ENCODE peak calls at places on chromosomes 4 and X, in six cellular contexts. E is IMR-90, G is spleen, P is stomach, F is gastrocnemius medialis, T is left ventricle myocardium inferior. R is an unnamed sample.

GRCh38 chrX:124239911-124240310 is 92.5 kb upstream of the TEX13D start:
- DNase-seq in T (no peak), G (no peak), P (no peak), F (no peak), E (no peak), R (no peak)

GRCh38 chr4:101285985-101286384 is 61.3 kb downstream of the PPP3CA start:
- DNase-seq in G (no peak), T (no peak), F (no peak), E (no peak), P (no peak), R (no peak)

GRCh38 chr4:107473126-107473525 is 246.9 kb downstream of the PAPSS1 start:
- DNase-seq in E (no peak), P (no peak), T (no peak), G (no peak), F (no peak), R (no peak)

GRCh38 chr4:176404591-176404990 is 84.8 kb downstream of the SPCS3 start:
- DNase-seq in G (no peak), F (no peak), T (no peak), E (peak), P (no peak), R (no peak)

GRCh38 chr4:20687894-20688293 is 12.4 kb upstream of the PACRGL start:
- DNase-seq in G (no peak), E (peak), T (no peak), F (no peak), P (no peak), R (no peak)

GRCh38 chrX:66019310-66019652 is 20.6 kb downstream of the VSIG4 start:
- DNase-seq in F (no peak), P (no peak), E (no peak), G (no peak), T (no peak), R (no peak)

GRCh38 chrX:109475174-109475891 is 6.6 kb downstream of the GUCY2F start:
- DNase-seq in P (peak), F (no peak), T (peak), G (no peak), E (peak), R (no peak)

GRCh38 chr4:99945718-99946345 is 586 bp downstream of the DNAJB14 start:
- DNase-seq in G (no peak), E (peak), P (peak), F (no peak), T (no peak), R (no peak)

GRCh38 chr4:26104056-26104685 is 190.2 kb downstream of the SMIM20 start:
- DNase-seq in F (no peak), T (no peak), G (no peak), E (no peak), P (no peak), R (no peak)

GRCh38 chr4:176052744-176053143 is 12.9 kb upstream of the WDR17 start:
- DNase-seq in E (no peak), T (no peak), G (no peak), F (no peak), P (no peak), R (no peak)

GRCh38 chr4:19729873-19730735 is 521.6 kb upstream of the SLIT2 start:
- DNase-seq in T (no peak), E (peak), F (no peak), G (no peak), P (no peak), R (no peak)

GRCh38 chr4:186621959-186622553 is 66.7 kb upstream of the MTNR1A start:
- DNase-seq in F (no peak), E (peak), T (no peak), G (no peak), P (no peak), R (no peak)

GRCh38 chr4:123250843-123251242 is 145.8 kb upstream of the SPRY1 start:
- DNase-seq in P (no peak), G (no peak), E (peak), T (peak), F (no peak), R (peak)

GRCh38 chr4:170522427-170522970 is 432.7 kb upstream of the AADAT start:
- DNase-seq in F (no peak), P (no peak), E (no peak), T (peak), G (no peak), R (no peak)

GRCh38 chr4:108592674-108592986 is 27.7 kb upstream of the RPL34 start:
- DNase-seq in G (no peak), E (no peak), F (no peak), T (no peak), P (no peak), R (no peak)

GRCh38 chr4:85968945-85969830 is 390.7 kb downstream of the MAPK10 start:
- DNase-seq in G (no peak), F (no peak), T (no peak), P (no peak), E (peak), R (no peak)

GRCh38 chrX:56802921-56803848 is 74.1 kb downstream of the NBDY start:
- DNase-seq in G (peak), P (peak), T (peak), F (peak), E (peak), R (peak)

GRCh38 chrX:916235-916609 is 285.6 kb downstream of the SHOX start:
- DNase-seq in E (no peak), G (peak), P (no peak), T (no peak), F (no peak), R (no peak)

GRCh38 chr4:7964890-7965662 is 25.4 kb upstream of the AFAP1 start:
- DNase-seq in T (peak), P (no peak), E (peak), G (no peak), F (no peak), R (peak)

GRCh38 chrX:120517936-120518335 is 42.8 kb downstream of the CUL4B start:
- DNase-seq in T (no peak), F (no peak), P (no peak), E (peak), G (no peak), R (no peak)

GRCh38 chr4:31045724-31046318 is 325.7 kb downstream of the PCDH7 start:
- DNase-seq in T (no peak), G (no peak), E (peak), P (peak), F (no peak), R (no peak)

GRCh38 chr4:121698119-121698732 is 1.4 kb upstream of the ANXA5 start:
- DNase-seq in F (no peak), E (no peak), T (peak), G (no peak), P (no peak), R (peak)

DNA sequence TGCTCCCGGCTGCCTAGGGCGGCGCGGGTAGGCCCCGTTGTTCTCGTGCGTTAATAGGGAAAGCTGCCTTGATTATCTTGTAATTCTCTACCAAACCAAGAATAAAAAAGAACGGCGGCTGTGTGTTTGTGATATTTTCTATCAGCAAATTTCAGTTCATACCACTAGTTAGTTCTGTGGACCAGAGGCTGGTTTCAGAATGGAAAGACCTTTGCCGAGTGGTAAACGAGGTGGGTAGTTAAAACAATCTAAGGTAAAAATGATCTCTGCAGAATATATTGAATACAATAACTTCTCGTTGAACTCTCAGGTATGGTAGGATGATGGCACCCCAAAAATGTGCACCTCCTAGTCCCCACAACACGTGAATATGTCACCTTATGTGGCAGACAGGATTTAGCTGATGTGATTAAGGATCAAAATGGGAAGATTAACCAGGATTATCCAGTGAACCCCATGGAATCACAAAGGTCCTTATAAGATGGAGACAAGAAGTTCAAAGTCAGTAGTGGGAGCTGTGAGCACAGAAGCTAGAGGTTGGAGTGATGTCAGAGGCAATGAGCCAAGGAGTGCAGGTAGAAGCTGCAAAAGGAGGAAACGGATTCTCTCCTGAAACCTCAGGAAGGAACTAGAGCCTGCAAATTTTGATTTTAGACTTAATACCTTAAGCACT is 574 bp upstream of the CFAP97 start:
- DNase-seq in F (no peak), P (no peak), G (no peak), E (peak), T (no peak), R (no peak)
- TF ChIP-seq CTCF in F (no peak), P (no peak), G (no peak), E (no peak), T (no peak), R (no peak)

GRCh38 chr4:126513596-126513995 is 1119.2 kb upstream of the INTU start:
- DNase-seq in E (no peak), G (no peak), F (no peak), T (no peak), P (no peak), R (no peak)
- H3K27ac ChIP-seq in E (no peak), G (no peak), F (no peak), T (no peak), P (no peak), R (no peak)

GRCh38 chr4:140049924-140050681 is 103.9 kb downstream of the MAML3 start:
- DNase-seq in P (no peak), F (no peak), G (no peak), T (no peak), E (peak), R (no peak)
- H3K4me3 ChIP-seq in P (no peak), F (peak), G (no peak), T (peak), E (no peak), R (peak)

GRCh38 chrX:136708348-136708747 is 60.4 kb downstream of the CD40LG start:
- DNase-seq in T (no peak), P (no peak), E (peak), G (no peak), F (no peak), R (no peak)
- TF ChIP-seq CTCF in T (peak), P (peak), E (peak), G (peak), F (no peak), R (peak)

DNA sequence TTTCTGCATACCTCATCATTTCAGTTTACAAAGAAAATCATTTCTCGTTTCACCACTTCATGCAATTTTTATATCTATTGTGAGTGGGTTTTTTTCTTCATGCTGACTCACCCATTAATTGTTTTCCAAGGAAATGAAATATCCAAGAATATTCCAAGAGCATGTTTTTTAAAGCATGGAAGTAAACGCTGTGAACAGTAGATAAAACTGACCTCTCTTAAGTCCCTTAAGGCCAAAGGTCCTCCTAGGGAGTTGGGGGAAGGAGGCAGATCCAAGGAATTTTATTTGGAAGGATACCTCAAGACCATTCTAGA is 2.6 kb upstream of the APBB2 start:
- DNase-seq in F (no peak), P (no peak), G (no peak), E (no peak), T (no peak), R (no peak)
- H3K27ac ChIP-seq in F (peak), P (peak), G (peak), E (no peak), T (peak), R (peak)

DNA sequence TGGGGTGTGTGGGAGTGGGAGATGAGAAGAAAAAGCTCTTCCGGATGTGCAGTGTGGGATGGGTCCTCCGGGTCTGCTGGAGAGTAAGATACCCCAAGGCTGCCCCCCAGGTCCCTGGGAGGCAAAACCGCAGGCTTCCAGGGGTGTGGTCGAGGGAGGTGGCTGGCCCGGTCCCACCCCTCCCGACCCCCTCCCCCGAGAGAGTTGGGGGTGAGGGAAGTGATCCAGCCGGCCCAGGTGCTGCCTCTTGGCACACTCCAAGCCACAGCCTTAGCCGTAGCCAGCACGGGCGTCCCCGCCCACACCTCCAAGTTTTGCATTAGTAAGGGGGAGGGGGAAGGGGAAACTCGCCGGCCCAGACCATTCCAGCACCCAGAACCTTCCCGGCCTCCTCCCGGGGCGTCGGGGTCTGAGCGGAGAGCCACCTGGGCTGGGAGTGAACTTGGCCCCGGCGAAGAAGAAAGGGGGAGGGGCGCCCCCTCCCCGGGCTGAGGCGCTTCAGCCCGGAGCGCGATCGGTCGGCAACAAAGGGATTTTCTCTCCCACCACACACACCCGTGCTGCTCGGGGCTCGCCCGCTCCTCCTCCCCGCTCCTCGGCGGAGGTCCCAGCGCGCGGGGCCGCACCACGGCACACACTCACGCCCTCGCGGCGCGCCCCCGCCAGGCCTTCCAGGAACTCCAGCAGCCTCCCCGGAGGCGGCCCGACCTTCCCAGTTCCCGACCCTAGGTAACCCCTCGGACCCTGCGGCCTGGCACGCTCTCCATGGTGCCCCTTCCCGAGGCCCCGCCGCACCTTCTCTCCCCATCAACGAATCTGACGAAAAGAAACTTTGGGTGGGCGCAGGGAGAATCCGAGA is 14.4 kb downstream of the BCOR start:
- DNase-seq in G (peak), E (no peak), T (peak), P (peak), F (no peak), R (no peak)
- H3K4me3 ChIP-seq in G (peak), E (peak), T (peak), P (peak), F (peak), R (peak)

DNA sequence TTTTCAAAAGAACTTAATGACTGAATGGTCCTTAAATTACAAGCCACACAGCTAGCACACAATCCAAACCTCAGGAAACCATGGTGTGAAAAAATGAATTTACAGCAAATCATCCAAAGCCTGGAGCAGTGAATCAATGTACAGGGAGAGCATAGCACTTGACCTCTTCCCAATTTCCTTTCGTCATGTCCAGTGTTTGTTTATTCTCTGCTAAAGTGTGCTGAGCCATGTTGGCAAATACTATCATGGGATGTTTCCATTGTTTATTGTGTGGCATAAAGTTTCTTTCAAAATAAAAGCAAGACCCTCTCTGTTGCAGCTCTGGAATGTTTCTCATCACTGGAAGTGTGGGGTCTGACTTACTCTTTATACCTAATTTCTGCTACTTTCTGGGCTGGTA is 25.4 kb upstream of the FAM47B start:
- DNase-seq in P (no peak), G (no peak), F (no peak), E (peak), T (no peak), R (no peak)
- TF ChIP-seq CTCF in P (no peak), G (no peak), F (no peak), E (no peak), T (no peak), R (no peak)

GRCh38 chr4:5638316-5638715 is 70.0 kb downstream of the EVC2 start:
- DNase-seq in F (no peak), E (peak), G (no peak), T (no peak), P (no peak), R (no peak)
- H3K27ac ChIP-seq in F (no peak), E (no peak), G (no peak), T (no peak), P (no peak), R (no peak)

DNA sequence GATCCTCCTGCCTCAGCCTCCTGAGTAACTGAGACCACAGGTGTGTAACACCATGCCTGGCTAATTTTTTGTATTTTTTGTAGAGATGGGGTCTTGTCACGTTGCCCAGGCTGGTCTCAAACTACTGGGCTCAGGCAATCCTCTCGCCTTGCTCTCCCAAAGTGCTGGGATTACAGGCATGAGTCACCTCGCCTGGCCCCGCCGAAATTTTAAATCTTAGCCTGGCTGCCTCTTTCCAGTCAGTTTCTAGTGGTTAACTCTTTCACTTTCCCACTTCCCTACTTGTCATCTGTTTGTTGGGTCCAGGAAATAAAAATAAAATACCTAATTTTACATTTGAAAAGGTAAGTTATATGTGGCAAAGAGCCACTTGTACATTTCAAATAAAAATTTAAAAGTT is 62.4 kb downstream of the TMEM165 start:
- DNase-seq in E (peak), T (no peak), G (no peak), F (no peak), P (no peak), R (no peak)
- H3K4me3 ChIP-seq in E (no peak), T (no peak), G (no peak), F (no peak), P (no peak), R (no peak)

R was measured in psoas muscle.